ENCODE peak calls at places on chromosomes 6 and 20, in nine cellular contexts. N, S, T, E, O, R, D, Y and U are unnamed samples.

GRCh38 chr6:93678841-93679454 is 259.6 kb upstream of the EPHA7 start:
- DNase-seq in S (no peak), T (no peak), E (no peak), R (no peak), D (no peak), N (no peak), Y (no peak), O (no peak), U (no peak)

GRCh38 chr20:62551408-62552323 is 75.9 kb upstream of the GATA5 start:
- DNase-seq in D (no peak), S (no peak), Y (no peak), N (no peak), T (peak), R (no peak), O (no peak), E (no peak), U (no peak)

GRCh38 chr20:39897058-39897457 is 792.0 kb downstream of the MAFB start:
- DNase-seq in E (no peak), O (no peak), Y (no peak), N (no peak), R (no peak), S (no peak), T (no peak), D (no peak), U (no peak)

GRCh38 chr6:149965191-149966020 is 1.7 kb downstream of the ULBP1 start:
- DNase-seq in N (peak), T (peak), Y (peak), R (no peak), O (no peak), E (no peak), S (no peak), D (no peak), U (no peak)

GRCh38 chr6:129346964-129347363 is 363.0 kb downstream of the ARHGAP18 start:
- DNase-seq in S (no peak), O (no peak), D (no peak), Y (no peak), E (no peak), R (no peak), T (no peak), N (no peak), U (no peak)

GRCh38 chr20:13226367-13226766 is 5.3 kb downstream of the ISM1 start:
- DNase-seq in R (no peak), T (no peak), D (no peak), N (no peak), S (no peak), O (no peak), E (no peak), Y (no peak), U (no peak)

GRCh38 chr6:7899046-7899888 is 11.3 kb downstream of the TXNDC5 start:
- DNase-seq in Y (no peak), D (no peak), R (no peak), S (peak), N (peak), O (peak), E (no peak), T (no peak), U (no peak)

GRCh38 chr20:22584922-22585785 is 782 bp upstream of the FOXA2 start:
- DNase-seq in E (no peak), R (no peak), N (no peak), T (peak), S (no peak), Y (no peak), D (no peak), O (peak), U (no peak)

GRCh38 chr6:140050232-140050995 is 676.0 kb upstream of the CITED2 start:
- DNase-seq in S (no peak), R (no peak), N (no peak), O (no peak), T (no peak), E (no peak), D (no peak), Y (peak), U (no peak)

GRCh38 chr6:166752928-166753721 is 126.1 kb upstream of the RPS6KA2 start:
- DNase-seq in E (no peak), T (no peak), N (no peak), R (no peak), D (no peak), O (no peak), Y (no peak), S (no peak), U (no peak)

GRCh38 chr6:17226766-17227338 is 54.3 kb upstream of the RBM24 start:
- DNase-seq in O (no peak), R (no peak), S (peak), E (no peak), Y (no peak), D (no peak), T (no peak), N (no peak), U (no peak)

GRCh38 chr20:58064411-58065010 is 163.9 kb downstream of the ANKRD60 start:
- DNase-seq in T (no peak), N (no peak), D (no peak), S (no peak), R (no peak), E (no peak), Y (no peak), O (no peak), U (no peak)

GRCh38 chr20:57666106-57666833 is 43.5 kb downstream of the PMEPA1 start:
- DNase-seq in E (no peak), N (no peak), T (no peak), Y (peak), S (no peak), D (no peak), R (no peak), O (no peak), U (no peak)

GRCh38 chr20:39045676-39046075 is 83.5 kb downstream of the DHX35 start:
- DNase-seq in Y (no peak), S (no peak), N (no peak), O (no peak), E (no peak), D (no peak), T (no peak), R (no peak), U (no peak)

GRCh38 chr6:125869427-125869826 is 78.7 kb downstream of the NCOA7 start:
- DNase-seq in R (no peak), E (no peak), S (no peak), T (no peak), D (no peak), Y (peak), O (no peak), N (no peak), U (no peak)